ENCODE peak calls at places on chromosome 4, in six cellular contexts. B, F, I, P, Z and D are unnamed samples.

GRCh38 chr4:2789801-2790582 is 2.9 kb upstream of the SH3BP2 start:
- DNase-seq in B (no peak), F (no peak), I (no peak), P (no peak), Z (no peak), D (no peak)

GRCh38 chr4:122701061-122701460 is 31.4 kb upstream of the BBS12 start:
- DNase-seq in B (no peak), F (no peak), I (no peak), P (no peak), Z (no peak), D (no peak)

GRCh38 chr4:186752310-186752709 is 28.7 kb upstream of the FAT1 start:
- DNase-seq in B (no peak), F (no peak), I (no peak), P (no peak), Z (no peak), D (no peak)

GRCh38 chr4:187995322-187996207 is at the start of gene ZFP42:
- DNase-seq in B (no peak), F (no peak), I (no peak), P (peak; percentile 11), Z (no peak), D (no peak)

GRCh38 chr4:57499786-57500185 is 389.6 kb upstream of the IGFBP7 start:
- DNase-seq in B (no peak), F (no peak), I (no peak), P (no peak), Z (no peak), D (no peak)

GRCh38 chr4:5810151-5810550 is 82.7 kb downstream of the CRMP1 start:
- DNase-seq in B (no peak), F (no peak), I (no peak), P (no peak), Z (no peak), D (no peak)

GRCh38 chr4:109051054-109051453 is 251.4 kb downstream of the COL25A1 start:
- DNase-seq in B (no peak), F (no peak), I (no peak), P (no peak), Z (no peak), D (no peak)

GRCh38 chr4:155569960-155570515 is 96.6 kb upstream of the GUCY1A1 start:
- DNase-seq in B (no peak), F (no peak), I (no peak), P (no peak), Z (no peak), D (no peak)

GRCh38 chr4:180827193-180827592 is 1416.0 kb upstream of the TENM3 start:
- DNase-seq in B (no peak), F (no peak), I (no peak), P (no peak), Z (no peak), D (no peak)

GRCh38 chr4:40492747-40493146 is 136.9 kb downstream of the RBM47 start:
- DNase-seq in B (no peak), F (no peak), I (no peak), P (no peak), Z (no peak), D (no peak)

GRCh38 chr4:102734591-102735385 is 26.0 kb downstream of the MANBA start:
- DNase-seq in B (no peak), F (no peak), I (no peak), P (no peak), Z (no peak), D (no peak)